ENCODE peak calls at places on chromosomes 16 and 17, in six cellular contexts. One of them, this sample, is unnamed.

GRCh38 chr17:2421315-2422147 is 20.7 kb upstream of the MNT start:
- DNase-seq in A549: no peak
- DNase-seq in endothelial cell of umbilical vein: no peak
- DNase-seq in GM12878: no peak
- DNase-seq in HepG2: no peak
- DNase-seq in K562: no peak
- DNase-seq in this sample: no peak

GRCh38 chr17:60392042-60392844 is at the start of gene USP32:
- DNase-seq in A549: peak; percentile 96
- DNase-seq in endothelial cell of umbilical vein: peak; percentile 97
- DNase-seq in GM12878: peak; percentile 96
- DNase-seq in HepG2: peak; percentile 96
- DNase-seq in K562: peak; percentile 93
- DNase-seq in this sample: peak; percentile 99

GRCh38 chr17:75604034-75604695 is 16.6 kb downstream of the MYO15B start:
- DNase-seq in HepG2: no peak
- DNase-seq in endothelial cell of umbilical vein: no peak
- DNase-seq in GM12878: no peak
- DNase-seq in A549: no peak
- DNase-seq in K562: peak; percentile 81
- DNase-seq in this sample: no peak

GRCh38 chr17:49696233-49696761 is 11.5 kb downstream of the SLC35B1 start:
- DNase-seq in K562: no peak
- DNase-seq in HepG2: no peak
- DNase-seq in A549: no peak
- DNase-seq in GM12878: peak; percentile 72
- DNase-seq in endothelial cell of umbilical vein: no peak
- DNase-seq in this sample: peak; percentile 80

GRCh38 chr16:88077328-88078108 is 126.3 kb downstream of the BANP start:
- DNase-seq in endothelial cell of umbilical vein: no peak
- DNase-seq in GM12878: no peak
- DNase-seq in K562: no peak
- DNase-seq in HepG2: no peak
- DNase-seq in A549: no peak
- DNase-seq in this sample: no peak

GRCh38 chr17:7403043-7403901 is 625 bp downstream of the TMEM256 start:
- DNase-seq in A549: peak; percentile 95
- DNase-seq in GM12878: no peak
- DNase-seq in K562: peak; percentile 57
- DNase-seq in HepG2: peak; percentile 79
- DNase-seq in endothelial cell of umbilical vein: no peak
- DNase-seq in this sample: peak; percentile 69

GRCh38 chr17:81153340-81153803 is 11.9 kb upstream of the PVALEF start:
- DNase-seq in endothelial cell of umbilical vein: no peak
- DNase-seq in GM12878: no peak
- DNase-seq in A549: no peak
- DNase-seq in K562: peak; percentile 70
- DNase-seq in HepG2: no peak
- DNase-seq in this sample: peak; percentile 92

GRCh38 chr16:50245417-50246298 is 20.7 kb upstream of the ADCY7 start:
- DNase-seq in HepG2: peak; percentile 16
- DNase-seq in A549: peak; percentile 81
- DNase-seq in K562: peak; percentile 92
- DNase-seq in GM12878: no peak
- DNase-seq in endothelial cell of umbilical vein: peak; percentile 16
- DNase-seq in this sample: peak; percentile 75

GRCh38 chr17:49968380-49969133 is 433 bp upstream of the DLX4 start:
- DNase-seq in endothelial cell of umbilical vein: peak; percentile 38
- DNase-seq in HepG2: peak; percentile 54
- DNase-seq in A549: peak; percentile 95
- DNase-seq in K562: peak; percentile 89
- DNase-seq in GM12878: no peak
- DNase-seq in this sample: peak; percentile 94

GRCh38 chr17:19646788-19647696 is 1.5 kb upstream of the ALDH3A2 start:
- DNase-seq in GM12878: no peak
- DNase-seq in HepG2: peak; percentile 69
- DNase-seq in A549: no peak
- DNase-seq in K562: no peak
- DNase-seq in endothelial cell of umbilical vein: peak; percentile 53
- DNase-seq in this sample: peak; percentile 64

GRCh38 chr17:36727577-36727976 is 126.2 kb downstream of the MRM1 start:
- DNase-seq in HepG2: no peak
- DNase-seq in GM12878: no peak
- DNase-seq in endothelial cell of umbilical vein: no peak
- DNase-seq in A549: no peak
- DNase-seq in K562: peak; percentile 50
- DNase-seq in this sample: no peak

GRCh38 chr17:36730095-36730808 is 128.9 kb downstream of the MRM1 start:
- DNase-seq in K562: no peak
- DNase-seq in HepG2: no peak
- DNase-seq in A549: no peak
- DNase-seq in GM12878: no peak
- DNase-seq in endothelial cell of umbilical vein: no peak
- DNase-seq in this sample: no peak

GRCh38 chr17:36731091-36731490 is 129.7 kb downstream of the MRM1 start:
- DNase-seq in GM12878: no peak
- DNase-seq in K562: no peak
- DNase-seq in HepG2: no peak
- DNase-seq in A549: no peak
- DNase-seq in endothelial cell of umbilical vein: no peak
- DNase-seq in this sample: no peak

GRCh38 chr17:36726199-36726598 is 124.8 kb downstream of the MRM1 start:
- DNase-seq in HepG2: no peak
- DNase-seq in A549: no peak
- DNase-seq in endothelial cell of umbilical vein: no peak
- DNase-seq in K562: no peak
- DNase-seq in GM12878: no peak
- DNase-seq in this sample: peak; percentile 59

DNA sequence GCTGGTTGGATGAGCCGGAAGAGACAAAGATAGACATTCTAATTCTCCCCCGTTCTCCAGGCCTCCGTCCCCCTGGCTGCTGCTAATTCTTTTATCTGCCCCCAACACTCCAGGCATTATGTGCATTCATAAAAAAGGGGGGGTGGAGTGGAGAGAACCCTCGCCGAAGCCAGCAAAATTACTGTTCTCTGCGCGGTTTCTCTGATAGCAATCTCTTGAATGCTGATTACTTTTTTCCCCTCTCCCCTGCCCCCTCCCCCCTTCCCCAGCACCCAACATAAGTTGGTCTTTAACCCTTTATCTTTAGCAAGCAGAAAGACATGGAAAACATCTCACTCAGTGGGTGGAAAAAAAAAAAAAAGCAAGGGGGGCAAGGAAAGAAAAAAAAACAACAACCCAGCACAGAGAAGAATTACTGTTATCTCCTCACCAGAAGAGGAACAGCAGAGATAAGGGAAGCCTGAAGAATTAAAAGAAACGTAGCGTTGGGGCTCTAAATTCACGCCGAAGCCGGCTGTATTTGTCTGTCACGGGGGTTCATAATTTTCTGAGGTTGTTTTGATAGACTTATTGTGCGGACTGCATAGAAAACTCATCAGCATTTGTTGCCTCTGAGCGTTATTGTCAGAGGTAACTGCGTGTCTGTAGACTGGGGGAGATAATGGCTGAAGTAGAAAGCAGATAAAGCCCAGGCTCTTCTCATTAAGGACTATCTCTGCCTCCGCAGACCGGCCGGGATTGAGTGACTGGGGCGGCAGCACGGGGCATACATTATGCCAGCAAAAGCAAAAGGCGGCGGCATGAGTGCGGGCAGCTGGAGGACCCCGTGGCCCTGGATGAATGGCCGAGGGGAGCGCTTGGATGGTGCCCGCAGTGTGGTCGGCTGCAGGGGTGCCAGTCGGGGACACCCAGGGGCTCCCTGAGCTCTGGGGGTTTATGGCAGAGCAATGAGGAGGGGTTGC is 126.9 kb downstream of the MRM1 start:
- DNase-seq in GM12878: no peak
- DNase-seq in A549: no peak
- DNase-seq in HepG2: no peak
- DNase-seq in K562: peak; percentile 73
- DNase-seq in endothelial cell of umbilical vein: no peak
- DNase-seq in this sample: peak; percentile 32
- TF ChIP-seq POLR2A in GM12878: no peak
- TF ChIP-seq POLR2A in A549: no peak
- TF ChIP-seq POLR2A in HepG2: no peak
- TF ChIP-seq POLR2A in K562: no peak
- TF ChIP-seq POLR2A in endothelial cell of umbilical vein: no peak
- TF ChIP-seq POLR2A in this sample: no peak

GRCh38 chr16:89687092-89687940 is 827 bp downstream of the CDK10 start:
- DNase-seq in A549: peak; percentile 67
- DNase-seq in GM12878: peak; percentile 24
- DNase-seq in K562: peak; percentile 52
- DNase-seq in HepG2: peak; percentile 99
- DNase-seq in endothelial cell of umbilical vein: peak; percentile 51
- DNase-seq in this sample: no peak
- TF ChIP-seq MYC in A549: no peak
- TF ChIP-seq MYC in GM12878: no peak
- TF ChIP-seq MYC in K562: no peak
- TF ChIP-seq MYC in HepG2: peak; percentile 99
- TF ChIP-seq MYC in endothelial cell of umbilical vein: no peak
- TF ChIP-seq MYC in this sample: no peak

DNA sequence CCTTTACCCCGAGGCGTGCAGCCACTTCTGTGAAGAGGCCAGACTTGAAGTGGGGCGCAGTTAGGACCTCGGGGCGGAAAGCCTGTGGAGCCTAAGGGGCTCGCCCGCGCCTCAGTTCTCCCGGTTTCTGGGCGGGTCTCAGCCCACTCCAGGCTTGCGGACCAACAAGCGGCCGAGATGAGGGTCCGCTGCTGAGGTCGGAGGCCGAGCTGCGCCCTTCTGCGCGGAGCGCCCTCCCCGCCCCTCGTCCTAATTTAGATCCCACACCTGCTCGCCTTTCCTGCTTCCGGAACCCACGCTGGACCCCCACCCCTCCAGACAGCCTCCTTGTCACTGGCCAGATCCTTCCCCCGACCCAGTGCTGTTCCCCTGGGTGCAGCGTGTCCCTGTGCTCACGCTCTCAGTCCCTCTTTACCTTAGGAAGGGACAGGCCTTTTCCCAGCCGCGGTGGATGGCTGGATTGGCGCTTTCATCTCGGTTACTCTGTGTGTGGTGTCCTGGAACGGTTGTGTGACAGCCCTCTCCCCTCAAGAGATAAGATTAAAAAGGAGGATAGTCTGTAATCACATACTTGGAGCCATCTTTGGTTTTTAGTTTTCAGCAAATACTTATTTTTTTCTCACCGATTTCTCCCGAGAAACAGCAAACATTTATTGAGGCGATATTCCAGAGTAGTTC is 933 bp upstream of the ATXN7L3 start:
- DNase-seq in A549: no peak
- DNase-seq in endothelial cell of umbilical vein: peak; percentile 35
- DNase-seq in HepG2: peak; percentile 38
- DNase-seq in K562: no peak
- DNase-seq in GM12878: no peak
- DNase-seq in this sample: no peak
- TF ChIP-seq POLR2A in A549: no peak
- TF ChIP-seq POLR2A in endothelial cell of umbilical vein: peak; percentile 37
- TF ChIP-seq POLR2A in HepG2: peak; percentile 74
- TF ChIP-seq POLR2A in K562: peak; percentile 77
- TF ChIP-seq POLR2A in GM12878: peak; percentile 86
- TF ChIP-seq POLR2A in this sample: peak; percentile 36

GRCh38 chr16:89571636-89572035 is 3.9 kb upstream of the CPNE7 start:
- DNase-seq in A549: no peak
- DNase-seq in endothelial cell of umbilical vein: no peak
- DNase-seq in K562: no peak
- DNase-seq in GM12878: no peak
- DNase-seq in HepG2: no peak
- DNase-seq in this sample: no peak

GRCh38 chr16:89573826-89574680 is 1.5 kb upstream of the CPNE7 start:
- DNase-seq in K562: no peak
- DNase-seq in GM12878: no peak
- DNase-seq in A549: no peak
- DNase-seq in endothelial cell of umbilical vein: no peak
- DNase-seq in HepG2: no peak
- DNase-seq in this sample: no peak

GRCh38 chr16:89572478-89573205 is 2.9 kb upstream of the CPNE7 start:
- DNase-seq in GM12878: no peak
- DNase-seq in A549: no peak
- DNase-seq in HepG2: peak; percentile 73
- DNase-seq in endothelial cell of umbilical vein: no peak
- DNase-seq in K562: no peak
- DNase-seq in this sample: no peak

GRCh38 chr16:89570342-89570923 is 5.1 kb upstream of the CPNE7 start:
- DNase-seq in K562: no peak
- DNase-seq in A549: no peak
- DNase-seq in endothelial cell of umbilical vein: no peak
- DNase-seq in GM12878: no peak
- DNase-seq in HepG2: no peak
- DNase-seq in this sample: no peak

DNA sequence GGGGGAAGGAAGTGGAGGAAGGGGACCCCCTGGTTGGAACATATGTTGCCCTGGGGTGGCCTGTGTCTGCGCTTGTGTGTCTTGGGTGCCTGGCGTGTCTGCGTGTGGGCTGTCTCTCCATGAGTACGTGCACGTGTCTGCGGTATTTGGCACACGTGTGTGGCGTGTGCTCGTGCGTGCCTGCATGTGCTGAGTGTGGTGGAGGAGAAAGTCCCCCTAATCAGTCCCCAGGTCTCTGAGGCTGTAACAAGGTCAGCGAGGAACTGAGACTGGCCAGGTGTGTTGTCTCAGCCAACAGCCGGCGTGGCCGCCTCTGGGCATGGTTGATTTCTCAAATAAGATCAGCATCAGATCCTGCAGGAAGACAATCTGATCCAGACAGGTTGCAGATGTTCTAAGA is 3.5 kb upstream of the CPNE7 start:
- DNase-seq in GM12878: no peak
- DNase-seq in endothelial cell of umbilical vein: no peak
- DNase-seq in A549: no peak
- DNase-seq in K562: no peak
- DNase-seq in HepG2: no peak
- DNase-seq in this sample: no peak
- TF ChIP-seq MYC in GM12878: no peak
- TF ChIP-seq MYC in endothelial cell of umbilical vein: no peak
- TF ChIP-seq MYC in A549: no peak
- TF ChIP-seq MYC in K562: no peak
- TF ChIP-seq MYC in HepG2: no peak
- TF ChIP-seq MYC in this sample: no peak